ENCODE peak calls at places on chromosomes 11 and 22, in seven cellular contexts. W is EH; U is CD8-positive, alpha-beta T cell; A is AG04449; I is A549; M is pancreas; J is A673. V is an unnamed sample.

GRCh38 chr22:22913989-22914388 is 26.4 kb downstream of the IGLL5 start:
- DNase-seq in W (no peak), U (no peak), A (no peak), I (no peak), M (no peak), J (no peak), V (no peak)

GRCh38 chr22:45866398-45867117 is 110.4 kb downstream of the WNT7B start:
- DNase-seq in W (no peak), U (no peak), A (no peak), I (no peak), M (peak; percentile 63), J (no peak), V (no peak)

GRCh38 chr11:120710354-120711187 is 199.0 kb downstream of the GRIK4 start:
- DNase-seq in W (peak; percentile 90), U (no peak), A (peak; percentile 9), I (no peak), M (no peak), J (peak; percentile 17), V (peak; percentile 89)

GRCh38 chr22:50525991-50526848 is 822 bp upstream of the SCO2 start:
- DNase-seq in W (peak; percentile 80), U (peak; percentile 70), A (no peak), I (peak; percentile 74), M (peak; percentile 94), J (peak; percentile 90), V (peak; percentile 69)

GRCh38 chr22:24400726-24401596 is 26.4 kb upstream of the ADORA2A start:
- DNase-seq in W (peak; percentile 71), U (no peak), A (no peak), I (no peak), M (no peak), J (no peak), V (peak; percentile 68)

GRCh38 chr11:70353900-70354568 is 44.3 kb upstream of the CTTN start:
- DNase-seq in W (no peak), U (peak; percentile 2), A (no peak), I (no peak), M (no peak), J (no peak), V (no peak)

GRCh38 chr11:11135820-11136476 is 217.1 kb downstream of the CSNK2A3 start:
- DNase-seq in W (no peak), U (no peak), A (no peak), I (no peak), M (no peak), J (no peak), V (no peak)

GRCh38 chr11:93738647-93739081 is 2.6 kb downstream of the TAF1D start:
- DNase-seq in W (peak; percentile 31), U (no peak), A (no peak), I (no peak), M (no peak), J (no peak), V (no peak)

GRCh38 chr11:117442869-117443239 is 115.2 kb downstream of the CEP164 start:
- DNase-seq in W (no peak), U (no peak), A (no peak), I (no peak), M (no peak), J (no peak), V (no peak)

GRCh38 chr11:59206635-59207034 is 6.1 kb downstream of the MPEG1 start:
- DNase-seq in W (peak; percentile 49), U (no peak), A (no peak), I (peak; percentile 50), M (no peak), J (peak; percentile 68), V (peak; percentile 37)

GRCh38 chr11:134407321-134407828 is 4.7 kb downstream of the B3GAT1 start:
- DNase-seq in W (no peak), U (no peak), A (no peak), I (no peak), M (no peak), J (peak; percentile 33), V (no peak)

GRCh38 chr22:28024422-28024888 is 105.4 kb upstream of the PITPNB start:
- DNase-seq in W (no peak), U (no peak), A (no peak), I (no peak), M (no peak), J (no peak), V (no peak)

GRCh38 chr11:28585007-28585406 is 476.8 kb downstream of the METTL15 start:
- DNase-seq in W (peak; percentile 77), U (no peak), A (peak; percentile 38), I (no peak), M (no peak), J (no peak), V (peak; percentile 17)

GRCh38 chr11:119263352-119263940 is 53.5 kb downstream of the MCAM start:
- DNase-seq in W (peak; percentile 44), U (no peak), A (no peak), I (no peak), M (no peak), J (no peak), V (no peak)

GRCh38 chr11:8905528-8906165 is 5.3 kb upstream of the AKIP1 start:
- DNase-seq in W (peak; percentile 89), U (no peak), A (no peak), I (peak; percentile 56), M (no peak), J (peak; percentile 20), V (peak; percentile 73)

GRCh38 chr11:19428206-19429001 is 187.7 kb upstream of the E2F8 start:
- DNase-seq in W (no peak), U (no peak), A (no peak), I (peak; percentile 8), M (no peak), J (no peak), V (peak; percentile 49)

GRCh38 chr11:100004541-100004940 is 682.5 kb upstream of the ARHGAP42 start:
- DNase-seq in W (no peak), U (no peak), A (no peak), I (no peak), M (no peak), J (no peak), V (peak; percentile 33)

GRCh38 chr11:20937826-20938225 is 268.4 kb downstream of the NELL1 start:
- DNase-seq in W (no peak), U (no peak), A (no peak), I (no peak), M (no peak), J (no peak), V (peak; percentile 1)

GRCh38 chr11:94790771-94791180 is 22.6 kb downstream of the AMOTL1 start:
- DNase-seq in W (no peak), U (no peak), A (no peak), I (no peak), M (no peak), J (no peak), V (peak; percentile 57)